ENCODE peak calls at places on chromosomes 4 and X, in five cellular contexts. Y, E, J, I and K are unnamed samples.

GRCh38 chr4:112523764-112524505 is 8.0 kb upstream of the NEUROG2 start:
- DNase-seq in Y (peak), E (peak), J (no peak), I (no peak), K (no peak)

GRCh38 chr4:186719925-186720694 is 3.5 kb downstream of the FAT1 start:
- DNase-seq in Y (no peak), E (peak), J (no peak), I (no peak), K (no peak)

GRCh38 chr4:108191269-108191914 is 22.7 kb upstream of the LEF1 start:
- DNase-seq in Y (no peak), E (no peak), J (no peak), I (no peak), K (no peak)

GRCh38 chr4:177033632-177034031 is 240.9 kb upstream of the VEGFC start:
- DNase-seq in Y (no peak), E (no peak), J (no peak), I (no peak), K (no peak)

GRCh38 chr4:156255205-156255604 is 301.5 kb upstream of the CTSO start:
- DNase-seq in Y (no peak), E (no peak), J (no peak), I (no peak), K (no peak)

GRCh38 chr4:22334155-22334554 is 181.7 kb downstream of the ADGRA3 start:
- DNase-seq in Y (no peak), E (no peak), J (no peak), I (no peak), K (no peak)

GRCh38 chr4:69731261-69731660 is 29.2 kb downstream of the SULT1B1 start:
- DNase-seq in Y (no peak), E (no peak), J (no peak), I (no peak), K (no peak)

GRCh38 chrX:150504399-150505186 is 63.8 kb upstream of the MTM1 start:
- DNase-seq in Y (no peak), E (no peak), J (no peak), I (peak), K (no peak)

GRCh38 chrX:67721321-67721720 is 177.5 kb downstream of the AR start:
- DNase-seq in Y (no peak), E (no peak), J (no peak), I (no peak), K (no peak)

GRCh38 chr4:168449740-168450442 is 30.4 kb downstream of the DDX60L start:
- DNase-seq in Y (no peak), E (peak), J (peak), I (peak), K (no peak)

GRCh38 chrX:44474410-44474809 is 68.2 kb downstream of the FUNDC1 start:
- DNase-seq in Y (no peak), E (no peak), J (no peak), I (no peak), K (no peak)

GRCh38 chr4:23999714-24000113 is 109.9 kb upstream of the PPARGC1A start:
- DNase-seq in Y (no peak), E (no peak), J (no peak), I (peak), K (no peak)

GRCh38 chr4:7692451-7693236 is 247.0 kb downstream of the AFAP1 start:
- DNase-seq in Y (no peak), E (no peak), J (no peak), I (no peak), K (no peak)

GRCh38 chr4:20444599-20445337 is 193.1 kb downstream of the SLIT2 start:
- DNase-seq in Y (no peak), E (no peak), J (no peak), I (no peak), K (no peak)

GRCh38 chr4:140568507-140569306 is at the start of gene UCP1:
- DNase-seq in Y (no peak), E (peak), J (no peak), I (no peak), K (no peak)

GRCh38 chr4:86927843-86928395 is 6.9 kb upstream of the AFF1 start:
- DNase-seq in Y (no peak), E (peak), J (peak), I (peak), K (no peak)

GRCh38 chr4:70437212-70437611 is 34.8 kb upstream of the MUC7 start:
- DNase-seq in Y (no peak), E (no peak), J (no peak), I (no peak), K (no peak)

GRCh38 chr4:86967798-86968197 is 33.0 kb downstream of the AFF1 start:
- DNase-seq in Y (no peak), E (no peak), J (no peak), I (peak), K (no peak)

GRCh38 chrX:1754077-1754476 is 139.2 kb downstream of the ASMT start:
- DNase-seq in Y (no peak), E (no peak), J (no peak), I (no peak), K (no peak)

GRCh38 chr4:79917246-79917645 is 155.8 kb downstream of the ANTXR2 start:
- DNase-seq in Y (no peak), E (peak), J (no peak), I (peak), K (no peak)

GRCh38 chr4:71827811-71828210 is 43.9 kb upstream of the GC start:
- DNase-seq in Y (no peak), E (no peak), J (no peak), I (no peak), K (no peak)

GRCh38 chr4:7650606-7651400 is 216.1 kb upstream of the PSAPL1 start:
- DNase-seq in Y (no peak), E (peak), J (no peak), I (no peak), K (no peak)

GRCh38 chr4:7987148-7987989 is 47.7 kb upstream of the AFAP1 start:
- DNase-seq in Y (peak), E (peak), J (no peak), I (peak), K (no peak)

GRCh38 chrX:7216981-7217587 is 69.1 kb upstream of the PUDP start:
- DNase-seq in Y (no peak), E (no peak), J (no peak), I (no peak), K (peak)